ENCODE peak calls at places on chromosome 22, in nine cellular contexts. One of them, this sample, is unnamed.

GRCh38 chr22:25497269-25497668 is 67.2 kb upstream of the GRK3 start:
- DNase-seq in H1: no peak
- DNase-seq in astrocyte: peak; percentile 24
- DNase-seq in astrocyte of the spinal cord: peak; percentile 29
- DNase-seq in GM12865: no peak
- DNase-seq in omental fat pad: no peak
- DNase-seq in left ventricle myocardium inferior: no peak
- DNase-seq in sigmoid colon: no peak
- DNase-seq in cardiac muscle cell: peak; percentile 21
- DNase-seq in this sample: no peak

GRCh38 chr22:28917747-28918543 is 34.6 kb downstream of the ZNRF3 start:
- DNase-seq in H1: no peak
- DNase-seq in astrocyte: peak; percentile 66
- DNase-seq in astrocyte of the spinal cord: peak; percentile 81
- DNase-seq in GM12865: no peak
- DNase-seq in omental fat pad: no peak
- DNase-seq in left ventricle myocardium inferior: peak; percentile 28
- DNase-seq in sigmoid colon: peak; percentile 67
- DNase-seq in cardiac muscle cell: peak; percentile 86
- DNase-seq in this sample: no peak

GRCh38 chr22:36505998-36506635 is 723 bp downstream of the FOXRED2 start:
- DNase-seq in H1: no peak
- DNase-seq in astrocyte: no peak
- DNase-seq in astrocyte of the spinal cord: no peak
- DNase-seq in GM12865: no peak
- DNase-seq in omental fat pad: no peak
- DNase-seq in left ventricle myocardium inferior: no peak
- DNase-seq in sigmoid colon: no peak
- DNase-seq in cardiac muscle cell: no peak
- DNase-seq in this sample: no peak

GRCh38 chr22:32991353-32992115 is 66.6 kb downstream of the SYN3 start:
- DNase-seq in H1: no peak
- DNase-seq in astrocyte: no peak
- DNase-seq in astrocyte of the spinal cord: no peak
- DNase-seq in GM12865: no peak
- DNase-seq in omental fat pad: no peak
- DNase-seq in left ventricle myocardium inferior: peak; percentile 46
- DNase-seq in sigmoid colon: peak; percentile 76
- DNase-seq in cardiac muscle cell: no peak
- DNase-seq in this sample: no peak

GRCh38 chr22:25282671-25283561 is 63.5 kb downstream of the CRYBB2 start:
- DNase-seq in H1: no peak
- DNase-seq in astrocyte: no peak
- DNase-seq in astrocyte of the spinal cord: no peak
- DNase-seq in GM12865: no peak
- DNase-seq in omental fat pad: no peak
- DNase-seq in left ventricle myocardium inferior: no peak
- DNase-seq in sigmoid colon: no peak
- DNase-seq in cardiac muscle cell: peak; percentile 29
- DNase-seq in this sample: peak; percentile 36

GRCh38 chr22:21652547-21653545 is 10.7 kb downstream of the SDF2L1 start:
- DNase-seq in H1: no peak
- DNase-seq in astrocyte: no peak
- DNase-seq in astrocyte of the spinal cord: no peak
- DNase-seq in GM12865: peak; percentile 29
- DNase-seq in omental fat pad: no peak
- DNase-seq in left ventricle myocardium inferior: no peak
- DNase-seq in sigmoid colon: no peak
- DNase-seq in cardiac muscle cell: no peak
- DNase-seq in this sample: no peak

GRCh38 chr22:49764151-49764581 is 63.5 kb downstream of the BRD1 start:
- DNase-seq in H1: no peak
- DNase-seq in astrocyte: no peak
- DNase-seq in astrocyte of the spinal cord: no peak
- DNase-seq in GM12865: no peak
- DNase-seq in omental fat pad: peak; percentile 16
- DNase-seq in left ventricle myocardium inferior: peak; percentile 13
- DNase-seq in sigmoid colon: peak; percentile 57
- DNase-seq in cardiac muscle cell: no peak
- DNase-seq in this sample: no peak

GRCh38 chr22:48870436-48870835 is 957.2 kb downstream of the BRD1 start:
- DNase-seq in H1: no peak
- DNase-seq in astrocyte: no peak
- DNase-seq in astrocyte of the spinal cord: no peak
- DNase-seq in GM12865: no peak
- DNase-seq in omental fat pad: no peak
- DNase-seq in left ventricle myocardium inferior: no peak
- DNase-seq in sigmoid colon: peak; percentile 37
- DNase-seq in cardiac muscle cell: no peak
- DNase-seq in this sample: no peak

GRCh38 chr22:42257386-42257785 is 13.1 kb downstream of the TCF20 start:
- DNase-seq in H1: no peak
- DNase-seq in astrocyte: no peak
- DNase-seq in astrocyte of the spinal cord: no peak
- DNase-seq in GM12865: no peak
- DNase-seq in omental fat pad: no peak
- DNase-seq in left ventricle myocardium inferior: no peak
- DNase-seq in sigmoid colon: no peak
- DNase-seq in cardiac muscle cell: no peak
- DNase-seq in this sample: no peak

GRCh38 chr22:38924197-38924952 is 33.0 kb upstream of the APOBEC3A start:
- DNase-seq in H1: no peak
- DNase-seq in astrocyte: peak; percentile 91
- DNase-seq in astrocyte of the spinal cord: peak; percentile 94
- DNase-seq in GM12865: no peak
- DNase-seq in omental fat pad: no peak
- DNase-seq in left ventricle myocardium inferior: peak; percentile 72
- DNase-seq in sigmoid colon: peak; percentile 89
- DNase-seq in cardiac muscle cell: peak; percentile 17
- DNase-seq in this sample: no peak

GRCh38 chr22:39177456-39177775 is 24.9 kb upstream of the CBX7 start:
- DNase-seq in H1: no peak
- DNase-seq in astrocyte: no peak
- DNase-seq in astrocyte of the spinal cord: no peak
- DNase-seq in GM12865: no peak
- DNase-seq in omental fat pad: no peak
- DNase-seq in left ventricle myocardium inferior: no peak
- DNase-seq in sigmoid colon: no peak
- DNase-seq in cardiac muscle cell: no peak
- DNase-seq in this sample: no peak

GRCh38 chr22:45105281-45105700 is 58.4 kb upstream of the NUP50 start:
- DNase-seq in H1: no peak
- DNase-seq in astrocyte: peak; percentile 50
- DNase-seq in astrocyte of the spinal cord: no peak
- DNase-seq in GM12865: no peak
- DNase-seq in omental fat pad: no peak
- DNase-seq in left ventricle myocardium inferior: no peak
- DNase-seq in sigmoid colon: no peak
- DNase-seq in cardiac muscle cell: no peak
- DNase-seq in this sample: no peak

GRCh38 chr22:46578824-46579561 is 41.2 kb upstream of the GRAMD4 start:
- DNase-seq in H1: no peak
- DNase-seq in astrocyte: no peak
- DNase-seq in astrocyte of the spinal cord: peak; percentile 39
- DNase-seq in GM12865: no peak
- DNase-seq in omental fat pad: no peak
- DNase-seq in left ventricle myocardium inferior: peak; percentile 71
- DNase-seq in sigmoid colon: peak; percentile 81
- DNase-seq in cardiac muscle cell: no peak
- DNase-seq in this sample: no peak

GRCh38 chr22:49727881-49728563 is 99.7 kb downstream of the BRD1 start:
- DNase-seq in H1: no peak
- DNase-seq in astrocyte: no peak
- DNase-seq in astrocyte of the spinal cord: no peak
- DNase-seq in GM12865: no peak
- DNase-seq in omental fat pad: no peak
- DNase-seq in left ventricle myocardium inferior: no peak
- DNase-seq in sigmoid colon: no peak
- DNase-seq in cardiac muscle cell: no peak
- DNase-seq in this sample: no peak

GRCh38 chr22:40196628-40197027 is 18.9 kb downstream of the TNRC6B start:
- DNase-seq in H1: no peak
- DNase-seq in astrocyte: peak; percentile 96
- DNase-seq in astrocyte of the spinal cord: peak; percentile 92
- DNase-seq in GM12865: peak; percentile 29
- DNase-seq in omental fat pad: no peak
- DNase-seq in left ventricle myocardium inferior: no peak
- DNase-seq in sigmoid colon: no peak
- DNase-seq in cardiac muscle cell: no peak
- DNase-seq in this sample: peak; percentile 34

GRCh38 chr22:29151316-29151715 is 54.4 kb upstream of the EMID1 start:
- DNase-seq in H1: no peak
- DNase-seq in astrocyte: no peak
- DNase-seq in astrocyte of the spinal cord: no peak
- DNase-seq in GM12865: no peak
- DNase-seq in omental fat pad: no peak
- DNase-seq in left ventricle myocardium inferior: no peak
- DNase-seq in sigmoid colon: peak; percentile 26
- DNase-seq in cardiac muscle cell: no peak
- DNase-seq in this sample: no peak

GRCh38 chr22:48251629-48252028 is 1489.2 kb downstream of the TBC1D22A start:
- DNase-seq in H1: no peak
- DNase-seq in astrocyte: no peak
- DNase-seq in astrocyte of the spinal cord: no peak
- DNase-seq in GM12865: no peak
- DNase-seq in omental fat pad: no peak
- DNase-seq in left ventricle myocardium inferior: no peak
- DNase-seq in sigmoid colon: no peak
- DNase-seq in cardiac muscle cell: no peak
- DNase-seq in this sample: no peak

DNA sequence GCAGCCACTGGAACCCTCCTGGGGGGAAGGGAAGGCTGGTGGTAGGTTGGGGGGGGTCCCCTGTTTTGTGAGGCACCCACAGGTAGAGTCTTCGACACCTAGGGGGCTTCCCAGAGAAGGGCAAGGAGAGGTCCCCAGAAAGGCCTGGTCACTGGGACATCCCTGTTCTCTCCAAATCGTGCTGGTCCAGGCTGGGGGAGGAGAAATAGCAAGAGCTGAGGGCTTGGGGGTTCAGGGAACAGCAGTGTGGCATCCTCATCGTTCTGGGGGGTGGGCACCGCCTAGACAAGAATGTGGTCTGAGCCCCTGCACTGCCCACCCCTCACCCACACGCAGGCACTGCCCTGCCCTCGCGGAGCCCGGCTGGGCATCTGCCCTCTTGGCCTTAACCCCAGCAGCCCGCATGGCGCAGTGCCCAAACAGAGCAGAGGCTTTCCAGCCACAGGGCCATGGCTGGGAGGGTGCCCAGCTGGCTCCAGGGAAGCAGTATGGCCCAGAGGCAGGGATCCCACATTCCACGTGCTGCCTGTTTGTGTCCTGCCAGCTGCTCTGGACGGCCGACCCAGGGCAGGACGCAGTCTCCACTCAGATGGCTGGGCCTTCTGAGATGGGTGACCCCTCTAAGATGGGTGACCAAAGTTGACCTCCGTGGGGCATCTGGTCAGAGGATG is 14.5 kb downstream of the SCARF2 start:
- DNase-seq in H1: no peak
- DNase-seq in astrocyte: no peak
- DNase-seq in astrocyte of the spinal cord: no peak
- DNase-seq in GM12865: no peak
- DNase-seq in omental fat pad: no peak
- DNase-seq in left ventricle myocardium inferior: peak; percentile 80
- DNase-seq in sigmoid colon: peak; percentile 89
- DNase-seq in cardiac muscle cell: no peak
- DNase-seq in this sample: no peak
- TF ChIP-seq CTCF in H1: no peak
- TF ChIP-seq CTCF in astrocyte: no peak
- TF ChIP-seq CTCF in astrocyte of the spinal cord: no peak
- TF ChIP-seq CTCF in GM12865: no peak
- TF ChIP-seq CTCF in omental fat pad: no peak
- TF ChIP-seq CTCF in left ventricle myocardium inferior: no peak
- TF ChIP-seq CTCF in sigmoid colon: no peak
- TF ChIP-seq CTCF in cardiac muscle cell: no peak
- TF ChIP-seq CTCF in this sample: no peak

GRCh38 chr22:27331526-27332281 is 469.9 kb downstream of the MN1 start:
- DNase-seq in H1: no peak
- DNase-seq in astrocyte: no peak
- DNase-seq in astrocyte of the spinal cord: peak; percentile 48
- DNase-seq in GM12865: no peak
- DNase-seq in omental fat pad: no peak
- DNase-seq in left ventricle myocardium inferior: peak; percentile 46
- DNase-seq in sigmoid colon: peak; percentile 74
- DNase-seq in cardiac muscle cell: peak; percentile 66
- DNase-seq in this sample: no peak
- TF ChIP-seq CTCF in H1: peak; percentile 59
- TF ChIP-seq CTCF in astrocyte: peak; percentile 33
- TF ChIP-seq CTCF in astrocyte of the spinal cord: peak; percentile 71
- TF ChIP-seq CTCF in GM12865: no peak
- TF ChIP-seq CTCF in omental fat pad: no peak
- TF ChIP-seq CTCF in left ventricle myocardium inferior: peak; percentile 59
- TF ChIP-seq CTCF in sigmoid colon: no peak
- TF ChIP-seq CTCF in cardiac muscle cell: peak; percentile 65
- TF ChIP-seq CTCF in this sample: no peak

GRCh38 chr22:31750365-31751284 is 693 bp upstream of the PRR14L start:
- DNase-seq in H1: no peak
- DNase-seq in astrocyte: no peak
- DNase-seq in astrocyte of the spinal cord: no peak
- DNase-seq in GM12865: no peak
- DNase-seq in omental fat pad: no peak
- DNase-seq in left ventricle myocardium inferior: no peak
- DNase-seq in sigmoid colon: no peak
- DNase-seq in cardiac muscle cell: no peak
- DNase-seq in this sample: no peak

GRCh38 chr22:31752096-31752847 is 1.5 kb upstream of the DEPDC5 start:
- DNase-seq in H1: no peak
- DNase-seq in astrocyte: no peak
- DNase-seq in astrocyte of the spinal cord: no peak
- DNase-seq in GM12865: no peak
- DNase-seq in omental fat pad: no peak
- DNase-seq in left ventricle myocardium inferior: no peak
- DNase-seq in sigmoid colon: no peak
- DNase-seq in cardiac muscle cell: no peak
- DNase-seq in this sample: no peak

GRCh38 chr22:31747441-31747840 is 2.5 kb downstream of the PRR14L start:
- DNase-seq in H1: no peak
- DNase-seq in astrocyte: no peak
- DNase-seq in astrocyte of the spinal cord: no peak
- DNase-seq in GM12865: no peak
- DNase-seq in omental fat pad: no peak
- DNase-seq in left ventricle myocardium inferior: no peak
- DNase-seq in sigmoid colon: no peak
- DNase-seq in cardiac muscle cell: no peak
- DNase-seq in this sample: no peak

GRCh38 chr22:31748490-31748889 is 1.4 kb downstream of the PRR14L start:
- DNase-seq in H1: no peak
- DNase-seq in astrocyte: no peak
- DNase-seq in astrocyte of the spinal cord: no peak
- DNase-seq in GM12865: peak; percentile 33
- DNase-seq in omental fat pad: no peak
- DNase-seq in left ventricle myocardium inferior: no peak
- DNase-seq in sigmoid colon: no peak
- DNase-seq in cardiac muscle cell: no peak
- DNase-seq in this sample: no peak

GRCh38 chr22:31749636-31750364 is at the start of gene PRR14L:
- DNase-seq in H1: peak; percentile 87
- DNase-seq in astrocyte: peak; percentile 81
- DNase-seq in astrocyte of the spinal cord: peak; percentile 96
- DNase-seq in GM12865: peak; percentile 99
- DNase-seq in omental fat pad: peak; percentile 98
- DNase-seq in left ventricle myocardium inferior: peak; percentile 99
- DNase-seq in sigmoid colon: peak; percentile 99
- DNase-seq in cardiac muscle cell: peak; percentile 98
- DNase-seq in this sample: peak; percentile 93
- TF ChIP-seq CTCF in H1: no peak
- TF ChIP-seq CTCF in astrocyte: no peak
- TF ChIP-seq CTCF in astrocyte of the spinal cord: peak; percentile 9
- TF ChIP-seq CTCF in GM12865: peak; percentile 8
- TF ChIP-seq CTCF in omental fat pad: no peak
- TF ChIP-seq CTCF in left ventricle myocardium inferior: peak; percentile 20
- TF ChIP-seq CTCF in sigmoid colon: no peak
- TF ChIP-seq CTCF in cardiac muscle cell: peak; percentile 18
- TF ChIP-seq CTCF in this sample: no peak

GRCh38 chr22:17176715-17177114 is 17.6 kb upstream of the HDHD5 start:
- DNase-seq in H1: no peak
- DNase-seq in astrocyte: no peak
- DNase-seq in astrocyte of the spinal cord: no peak
- DNase-seq in GM12865: no peak
- DNase-seq in omental fat pad: no peak
- DNase-seq in left ventricle myocardium inferior: no peak
- DNase-seq in sigmoid colon: no peak
- DNase-seq in cardiac muscle cell: no peak
- DNase-seq in this sample: no peak
- TF ChIP-seq CTCF in H1: no peak
- TF ChIP-seq CTCF in astrocyte: no peak
- TF ChIP-seq CTCF in astrocyte of the spinal cord: no peak
- TF ChIP-seq CTCF in GM12865: no peak
- TF ChIP-seq CTCF in omental fat pad: no peak
- TF ChIP-seq CTCF in left ventricle myocardium inferior: no peak
- TF ChIP-seq CTCF in sigmoid colon: no peak
- TF ChIP-seq CTCF in cardiac muscle cell: no peak
- TF ChIP-seq CTCF in this sample: no peak